ENCODE peak calls at places on chromosomes 2 and 18, in seven cellular contexts. One of them, this sample, is unnamed.

GRCh38 chr2:241772063-241772499 is 4.5 kb upstream of the GAL3ST2 start:
- DNase-seq in HepG2: peak; percentile 67
- DNase-seq in HFFc6: no peak
- DNase-seq in uterus: no peak
- DNase-seq in astrocyte of the spinal cord: no peak
- DNase-seq in CD14-positive monocyte: no peak
- DNase-seq in epithelial cell of esophagus: no peak
- DNase-seq in this sample: no peak

GRCh38 chr2:42636956-42637355 is 68.5 kb downstream of the MTA3 start:
- DNase-seq in HepG2: no peak
- DNase-seq in HFFc6: no peak
- DNase-seq in uterus: no peak
- DNase-seq in astrocyte of the spinal cord: no peak
- DNase-seq in CD14-positive monocyte: no peak
- DNase-seq in epithelial cell of esophagus: no peak
- DNase-seq in this sample: no peak

GRCh38 chr2:217085543-217085942 is 225.7 kb upstream of the TNP1 start:
- DNase-seq in HepG2: no peak
- DNase-seq in HFFc6: peak; percentile 49
- DNase-seq in uterus: no peak
- DNase-seq in astrocyte of the spinal cord: peak; percentile 58
- DNase-seq in CD14-positive monocyte: no peak
- DNase-seq in epithelial cell of esophagus: peak; percentile 17
- DNase-seq in this sample: no peak

GRCh38 chr2:198368089-198368488 is 563.7 kb downstream of the PLCL1 start:
- DNase-seq in HepG2: no peak
- DNase-seq in HFFc6: no peak
- DNase-seq in uterus: no peak
- DNase-seq in astrocyte of the spinal cord: no peak
- DNase-seq in CD14-positive monocyte: no peak
- DNase-seq in epithelial cell of esophagus: no peak
- DNase-seq in this sample: no peak

GRCh38 chr18:47748093-47748796 is 182.2 kb downstream of the SMAD2 start:
- DNase-seq in HepG2: no peak
- DNase-seq in HFFc6: no peak
- DNase-seq in uterus: no peak
- DNase-seq in astrocyte of the spinal cord: no peak
- DNase-seq in CD14-positive monocyte: no peak
- DNase-seq in epithelial cell of esophagus: no peak
- DNase-seq in this sample: no peak

GRCh38 chr2:159076233-159076632 is 107.8 kb downstream of the TANC1 start:
- DNase-seq in HepG2: no peak
- DNase-seq in HFFc6: peak; percentile 59
- DNase-seq in uterus: no peak
- DNase-seq in astrocyte of the spinal cord: peak; percentile 86
- DNase-seq in CD14-positive monocyte: no peak
- DNase-seq in epithelial cell of esophagus: no peak
- DNase-seq in this sample: no peak

GRCh38 chr2:179235463-179236108 is 29.0 kb downstream of the SESTD1 start:
- DNase-seq in HepG2: peak; percentile 44
- DNase-seq in HFFc6: peak; percentile 10
- DNase-seq in uterus: no peak
- DNase-seq in astrocyte of the spinal cord: peak; percentile 74
- DNase-seq in CD14-positive monocyte: no peak
- DNase-seq in epithelial cell of esophagus: no peak
- DNase-seq in this sample: no peak

GRCh38 chr2:55099878-55100820 is 49.9 kb upstream of the RTN4 start:
- DNase-seq in HepG2: no peak
- DNase-seq in HFFc6: peak; percentile 47
- DNase-seq in uterus: no peak
- DNase-seq in astrocyte of the spinal cord: peak; percentile 83
- DNase-seq in CD14-positive monocyte: no peak
- DNase-seq in epithelial cell of esophagus: peak; percentile 25
- DNase-seq in this sample: no peak

GRCh38 chr2:99559075-99559662 is 69.4 kb upstream of the REV1 start:
- DNase-seq in HepG2: peak; percentile 58
- DNase-seq in HFFc6: peak; percentile 61
- DNase-seq in uterus: peak; percentile 88
- DNase-seq in astrocyte of the spinal cord: peak; percentile 75
- DNase-seq in CD14-positive monocyte: peak; percentile 81
- DNase-seq in epithelial cell of esophagus: peak; percentile 76
- DNase-seq in this sample: no peak

GRCh38 chr2:167140767-167141166 is 252.5 kb downstream of the XIRP2 start:
- DNase-seq in HepG2: peak; percentile 62
- DNase-seq in HFFc6: peak; percentile 99
- DNase-seq in uterus: no peak
- DNase-seq in astrocyte of the spinal cord: peak; percentile 97
- DNase-seq in CD14-positive monocyte: no peak
- DNase-seq in epithelial cell of esophagus: peak; percentile 97
- DNase-seq in this sample: no peak

GRCh38 chr2:6186332-6187100 is 494.3 kb downstream of the SOX11 start:
- DNase-seq in HepG2: peak; percentile 59
- DNase-seq in HFFc6: no peak
- DNase-seq in uterus: no peak
- DNase-seq in astrocyte of the spinal cord: peak; percentile 85
- DNase-seq in CD14-positive monocyte: no peak
- DNase-seq in epithelial cell of esophagus: peak; percentile 4
- DNase-seq in this sample: no peak

GRCh38 chr2:72031346-72032115 is 116.1 kb downstream of the CYP26B1 start:
- DNase-seq in HepG2: no peak
- DNase-seq in HFFc6: no peak
- DNase-seq in uterus: no peak
- DNase-seq in astrocyte of the spinal cord: no peak
- DNase-seq in CD14-positive monocyte: no peak
- DNase-seq in epithelial cell of esophagus: no peak
- DNase-seq in this sample: peak; percentile 63

GRCh38 chr2:149313512-149313972 is 16.8 kb upstream of the LYPD6 start:
- DNase-seq in HepG2: peak; percentile 52
- DNase-seq in HFFc6: peak; percentile 40
- DNase-seq in uterus: peak; percentile 16
- DNase-seq in astrocyte of the spinal cord: peak; percentile 12
- DNase-seq in CD14-positive monocyte: no peak
- DNase-seq in epithelial cell of esophagus: peak; percentile 75
- DNase-seq in this sample: no peak

GRCh38 chr2:71208756-71209155 is 18.1 kb downstream of the PAIP2B start:
- DNase-seq in HepG2: no peak
- DNase-seq in HFFc6: no peak
- DNase-seq in uterus: no peak
- DNase-seq in astrocyte of the spinal cord: no peak
- DNase-seq in CD14-positive monocyte: no peak
- DNase-seq in epithelial cell of esophagus: no peak
- DNase-seq in this sample: no peak

GRCh38 chr18:74896390-74896991 is 298.8 kb downstream of the ZNF407 start:
- DNase-seq in HepG2: peak; percentile 62
- DNase-seq in HFFc6: no peak
- DNase-seq in uterus: no peak
- DNase-seq in astrocyte of the spinal cord: peak; percentile 9
- DNase-seq in CD14-positive monocyte: no peak
- DNase-seq in epithelial cell of esophagus: peak; percentile 74
- DNase-seq in this sample: no peak

GRCh38 chr18:8791171-8791651 is 85.9 kb downstream of the MTCL1 start:
- DNase-seq in HepG2: peak; percentile 23
- DNase-seq in HFFc6: peak; percentile 27
- DNase-seq in uterus: no peak
- DNase-seq in astrocyte of the spinal cord: no peak
- DNase-seq in CD14-positive monocyte: no peak
- DNase-seq in epithelial cell of esophagus: peak; percentile 54
- DNase-seq in this sample: no peak

GRCh38 chr2:29269095-29270090 is 154.2 kb downstream of the CLIP4 start:
- DNase-seq in HepG2: no peak
- DNase-seq in HFFc6: no peak
- DNase-seq in uterus: no peak
- DNase-seq in astrocyte of the spinal cord: no peak
- DNase-seq in CD14-positive monocyte: peak; percentile 4
- DNase-seq in epithelial cell of esophagus: no peak
- DNase-seq in this sample: no peak

GRCh38 chr2:37576831-37577230 is 94.6 kb downstream of the CDC42EP3 start:
- DNase-seq in HepG2: no peak
- DNase-seq in HFFc6: no peak
- DNase-seq in uterus: no peak
- DNase-seq in astrocyte of the spinal cord: peak; percentile 42
- DNase-seq in CD14-positive monocyte: no peak
- DNase-seq in epithelial cell of esophagus: peak; percentile 79
- DNase-seq in this sample: no peak

GRCh38 chr2:68915345-68915841 is 37.3 kb downstream of the GKN2 start:
- DNase-seq in HepG2: no peak
- DNase-seq in HFFc6: no peak
- DNase-seq in uterus: no peak
- DNase-seq in astrocyte of the spinal cord: no peak
- DNase-seq in CD14-positive monocyte: no peak
- DNase-seq in epithelial cell of esophagus: no peak
- DNase-seq in this sample: no peak

GRCh38 chr2:110832740-110833139 is 100.4 kb downstream of the ACOXL start:
- DNase-seq in HepG2: no peak
- DNase-seq in HFFc6: no peak
- DNase-seq in uterus: no peak
- DNase-seq in astrocyte of the spinal cord: no peak
- DNase-seq in CD14-positive monocyte: no peak
- DNase-seq in epithelial cell of esophagus: no peak
- DNase-seq in this sample: no peak

GRCh38 chr2:232523682-232524597 is 2.0 kb upstream of the CHRND start:
- DNase-seq in HepG2: peak; percentile 65
- DNase-seq in HFFc6: no peak
- DNase-seq in uterus: no peak
- DNase-seq in astrocyte of the spinal cord: peak; percentile 9
- DNase-seq in CD14-positive monocyte: no peak
- DNase-seq in epithelial cell of esophagus: peak; percentile 48
- DNase-seq in this sample: no peak

GRCh38 chr2:1168856-1169255 is 218.2 kb downstream of the SNTG2 start:
- DNase-seq in HepG2: no peak
- DNase-seq in HFFc6: no peak
- DNase-seq in uterus: no peak
- DNase-seq in astrocyte of the spinal cord: no peak
- DNase-seq in CD14-positive monocyte: no peak
- DNase-seq in epithelial cell of esophagus: no peak
- DNase-seq in this sample: no peak

GRCh38 chr18:52992041-52992440 is 652.0 kb downstream of the DCC start:
- DNase-seq in HepG2: peak; percentile 0
- DNase-seq in HFFc6: no peak
- DNase-seq in uterus: no peak
- DNase-seq in astrocyte of the spinal cord: no peak
- DNase-seq in CD14-positive monocyte: no peak
- DNase-seq in epithelial cell of esophagus: peak; percentile 5
- DNase-seq in this sample: no peak
- TF ChIP-seq CTCF in HepG2: peak; percentile 9
- TF ChIP-seq CTCF in HFFc6: no peak
- TF ChIP-seq CTCF in uterus: no peak
- TF ChIP-seq CTCF in astrocyte of the spinal cord: peak; percentile 18
- TF ChIP-seq CTCF in CD14-positive monocyte: no peak
- TF ChIP-seq CTCF in epithelial cell of esophagus: peak; percentile 5
- TF ChIP-seq CTCF in this sample: peak; percentile 38

DNA sequence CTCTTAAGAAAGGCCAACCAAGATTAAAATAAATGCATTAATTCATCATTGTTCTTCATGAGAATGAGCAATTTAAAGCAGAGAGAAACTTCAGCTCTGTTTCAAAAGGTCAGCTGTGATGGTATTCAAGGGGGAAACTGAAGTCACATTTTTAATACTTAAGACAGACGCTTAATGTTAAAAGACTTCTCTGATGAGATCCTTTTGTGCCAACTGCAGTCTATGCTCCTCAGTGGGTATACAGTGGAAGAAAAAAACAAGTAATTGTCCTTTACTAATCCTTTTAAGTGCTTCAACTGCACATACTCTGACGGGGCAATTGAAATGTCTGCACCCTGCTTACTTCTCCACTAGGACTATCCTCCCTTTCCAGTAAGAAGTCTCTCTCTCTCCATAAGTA is 309.7 kb downstream of the GULP1 start:
- DNase-seq in HepG2: no peak
- DNase-seq in HFFc6: no peak
- DNase-seq in uterus: no peak
- DNase-seq in astrocyte of the spinal cord: no peak
- DNase-seq in CD14-positive monocyte: no peak
- DNase-seq in epithelial cell of esophagus: no peak
- DNase-seq in this sample: no peak
- TF ChIP-seq CTCF in HepG2: no peak
- TF ChIP-seq CTCF in HFFc6: no peak
- TF ChIP-seq CTCF in uterus: no peak
- TF ChIP-seq CTCF in astrocyte of the spinal cord: no peak
- TF ChIP-seq CTCF in CD14-positive monocyte: no peak
- TF ChIP-seq CTCF in epithelial cell of esophagus: no peak
- TF ChIP-seq CTCF in this sample: no peak

GRCh38 chr18:50662177-50662576 is 102.3 kb downstream of the MAPK4 start:
- DNase-seq in HepG2: peak; percentile 21
- DNase-seq in HFFc6: no peak
- DNase-seq in uterus: no peak
- DNase-seq in astrocyte of the spinal cord: no peak
- DNase-seq in CD14-positive monocyte: no peak
- DNase-seq in epithelial cell of esophagus: peak; percentile 4
- DNase-seq in this sample: no peak
- TF ChIP-seq CTCF in HepG2: peak; percentile 63
- TF ChIP-seq CTCF in HFFc6: peak; percentile 64
- TF ChIP-seq CTCF in uterus: no peak
- TF ChIP-seq CTCF in astrocyte of the spinal cord: peak; percentile 30
- TF ChIP-seq CTCF in CD14-positive monocyte: peak; percentile 65
- TF ChIP-seq CTCF in epithelial cell of esophagus: peak; percentile 30
- TF ChIP-seq CTCF in this sample: peak; percentile 54

GRCh38 chr2:47041891-47042684 is 113.0 kb downstream of the STPG4 start:
- DNase-seq in HepG2: no peak
- DNase-seq in HFFc6: no peak
- DNase-seq in uterus: no peak
- DNase-seq in astrocyte of the spinal cord: no peak
- DNase-seq in CD14-positive monocyte: no peak
- DNase-seq in epithelial cell of esophagus: no peak
- DNase-seq in this sample: no peak

GRCh38 chr2:47040662-47041061 is 114.4 kb downstream of the STPG4 start:
- DNase-seq in HepG2: peak; percentile 69
- DNase-seq in HFFc6: no peak
- DNase-seq in uterus: no peak
- DNase-seq in astrocyte of the spinal cord: no peak
- DNase-seq in CD14-positive monocyte: no peak
- DNase-seq in epithelial cell of esophagus: no peak
- DNase-seq in this sample: no peak

GRCh38 chr2:47039502-47039870 is 115.6 kb downstream of the STPG4 start:
- DNase-seq in HepG2: no peak
- DNase-seq in HFFc6: no peak
- DNase-seq in uterus: no peak
- DNase-seq in astrocyte of the spinal cord: no peak
- DNase-seq in CD14-positive monocyte: no peak
- DNase-seq in epithelial cell of esophagus: no peak
- DNase-seq in this sample: no peak

GRCh38 chr2:47039913-47040562 is 115.1 kb downstream of the STPG4 start:
- DNase-seq in HepG2: no peak
- DNase-seq in HFFc6: no peak
- DNase-seq in uterus: no peak
- DNase-seq in astrocyte of the spinal cord: no peak
- DNase-seq in CD14-positive monocyte: no peak
- DNase-seq in epithelial cell of esophagus: no peak
- DNase-seq in this sample: no peak

DNA sequence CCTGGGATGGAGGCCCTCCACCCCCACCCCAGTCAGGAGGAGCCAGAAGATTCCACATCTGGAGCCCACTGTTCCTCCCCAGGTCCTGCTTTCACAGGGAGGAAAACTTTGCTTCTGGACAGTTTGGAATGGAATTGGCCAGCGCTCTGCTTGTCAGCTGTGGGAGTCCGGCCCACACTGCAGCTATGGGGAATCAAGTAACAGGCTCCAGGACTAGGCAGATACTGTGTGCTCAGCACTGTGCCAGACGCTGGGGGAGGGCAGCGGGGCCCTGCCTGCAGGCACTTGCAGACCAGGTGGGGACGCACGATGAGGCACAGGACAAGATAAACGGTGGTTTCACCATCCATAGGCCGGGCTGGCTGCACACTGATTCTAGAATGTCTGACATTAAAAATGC is 114.0 kb downstream of the STPG4 start:
- DNase-seq in HepG2: no peak
- DNase-seq in HFFc6: no peak
- DNase-seq in uterus: no peak
- DNase-seq in astrocyte of the spinal cord: no peak
- DNase-seq in CD14-positive monocyte: no peak
- DNase-seq in epithelial cell of esophagus: no peak
- DNase-seq in this sample: no peak
- TF ChIP-seq CTCF in HepG2: no peak
- TF ChIP-seq CTCF in HFFc6: no peak
- TF ChIP-seq CTCF in uterus: no peak
- TF ChIP-seq CTCF in astrocyte of the spinal cord: no peak
- TF ChIP-seq CTCF in CD14-positive monocyte: no peak
- TF ChIP-seq CTCF in epithelial cell of esophagus: no peak
- TF ChIP-seq CTCF in this sample: no peak

This sample was measured in chondrocyte.